ENCODE peak calls at places on chromosomes 1 and 21, in ten cellular contexts. A, D, F, K, Y, R, H, S, I and B are unnamed samples.

GRCh38 chr1:224380003-224380402 is 23.3 kb downstream of the CNIH4 start:
- DNase-seq in A (no peak), D (no peak), F (no peak), K (no peak), Y (no peak), R (no peak), H (no peak), S (no peak), I (no peak), B (peak)

GRCh38 chr1:94025383-94026340 is 95.3 kb downstream of the ABCA4 start:
- DNase-seq in A (peak), D (peak), F (peak), K (no peak), Y (peak), R (peak), H (peak), S (peak), I (peak), B (no peak)

GRCh38 chr1:31580891-31581603 is 4.7 kb downstream of the TINAGL1 start:
- DNase-seq in A (no peak), D (no peak), F (no peak), K (no peak), Y (no peak), R (no peak), H (no peak), S (no peak), I (no peak), B (no peak)

GRCh38 chr1:179714159-179714558 is 28.9 kb upstream of the FAM163A start:
- DNase-seq in A (no peak), D (no peak), F (no peak), K (no peak), Y (no peak), R (no peak), H (no peak), S (no peak), I (no peak), B (no peak)

GRCh38 chr1:76799700-76800099 is 67.6 kb upstream of the ST6GALNAC5 start:
- DNase-seq in A (no peak), D (no peak), F (no peak), K (no peak), Y (no peak), R (no peak), H (no peak), S (peak), I (no peak), B (no peak)

GRCh38 chr1:112706505-112707216 is at the start of gene RHOC:
- DNase-seq in A (peak), D (peak), F (no peak), K (no peak), Y (peak), R (peak), H (no peak), S (peak), I (peak), B (peak)

GRCh38 chr1:17405898-17406759 is 33.3 kb downstream of the RCC2 start:
- DNase-seq in A (peak), D (peak), F (peak), K (peak), Y (peak), R (peak), H (peak), S (peak), I (peak), B (no peak)

GRCh38 chr1:230541306-230541705 is 101.0 kb upstream of the COG2 start:
- DNase-seq in A (no peak), D (no peak), F (no peak), K (no peak), Y (no peak), R (no peak), H (no peak), S (no peak), I (no peak), B (no peak)

GRCh38 chr1:48249868-48250267 is 27.4 kb downstream of the SLC5A9 start:
- DNase-seq in A (no peak), D (no peak), F (no peak), K (no peak), Y (no peak), R (no peak), H (no peak), S (peak), I (no peak), B (no peak)

GRCh38 chr1:223091928-223092327 is 51.1 kb downstream of the TLR5 start:
- DNase-seq in A (no peak), D (no peak), F (no peak), K (no peak), Y (no peak), R (no peak), H (no peak), S (no peak), I (no peak), B (no peak)

GRCh38 chr21:34355570-34355969 is 8.2 kb upstream of the KCNE2 start:
- DNase-seq in A (no peak), D (no peak), F (no peak), K (no peak), Y (no peak), R (no peak), H (no peak), S (no peak), I (no peak), B (no peak)

GRCh38 chr1:94434339-94435092 is 16.3 kb downstream of the ABCD3 start:
- DNase-seq in A (peak), D (peak), F (no peak), K (no peak), Y (no peak), R (no peak), H (no peak), S (no peak), I (no peak), B (no peak)

GRCh38 chr1:204313675-204314074 is 46.1 kb downstream of the PLEKHA6 start:
- DNase-seq in A (peak), D (no peak), F (no peak), K (no peak), Y (no peak), R (no peak), H (no peak), S (peak), I (peak), B (no peak)

GRCh38 chr1:38608202-38608864 is 251.2 kb downstream of the RRAGC start:
- DNase-seq in A (peak), D (peak), F (no peak), K (no peak), Y (peak), R (no peak), H (no peak), S (peak), I (peak), B (no peak)

GRCh38 chr1:247338723-247339270 is 7.1 kb upstream of the ZNF496 start:
- DNase-seq in A (no peak), D (peak), F (no peak), K (no peak), Y (no peak), R (no peak), H (no peak), S (no peak), I (no peak), B (no peak)

GRCh38 chr1:156284762-156285161 is 637 bp downstream of the TMEM79 start:
- DNase-seq in A (no peak), D (peak), F (no peak), K (no peak), Y (no peak), R (no peak), H (peak), S (no peak), I (no peak), B (no peak)

GRCh38 chr1:156241926-156242325 is at the start of gene BGLAP:
- DNase-seq in A (no peak), D (no peak), F (no peak), K (no peak), Y (no peak), R (no peak), H (no peak), S (no peak), I (no peak), B (no peak)

GRCh38 chr1:214513394-214513793 is 38.0 kb downstream of the PTPN14 start:
- DNase-seq in A (no peak), D (no peak), F (no peak), K (no peak), Y (no peak), R (no peak), H (no peak), S (no peak), I (no peak), B (no peak)

GRCh38 chr1:244011251-244011650 is 39.8 kb upstream of the ZBTB18 start:
- DNase-seq in A (peak), D (no peak), F (peak), K (no peak), Y (peak), R (peak), H (no peak), S (no peak), I (no peak), B (no peak)

GRCh38 chr1:27418326-27418761 is 25.9 kb downstream of the GPR3 start:
- DNase-seq in A (peak), D (peak), F (peak), K (no peak), Y (peak), R (peak), H (peak), S (no peak), I (peak), B (peak)

GRCh38 chr1:26677306-26678115 is 18.3 kb upstream of the ARID1A start:
- DNase-seq in A (peak), D (peak), F (peak), K (peak), Y (peak), R (peak), H (peak), S (peak), I (peak), B (peak)

GRCh38 chr1:2374260-2375155 is 16.8 kb downstream of the MORN1 start:
- DNase-seq in A (no peak), D (no peak), F (no peak), K (no peak), Y (no peak), R (no peak), H (no peak), S (no peak), I (no peak), B (peak)

GRCh38 chr1:3007298-3008147 is 13.7 kb upstream of the ACTRT2 start:
- DNase-seq in A (no peak), D (no peak), F (no peak), K (no peak), Y (no peak), R (no peak), H (no peak), S (no peak), I (no peak), B (no peak)

GRCh38 chr1:197994907-197995407 is 77.8 kb downstream of the LHX9 start:
- DNase-seq in A (no peak), D (no peak), F (no peak), K (no peak), Y (no peak), R (no peak), H (no peak), S (no peak), I (peak), B (no peak)

GRCh38 chr1:172321429-172321828 is 99.1 kb upstream of the C1orf105 start:
- DNase-seq in A (peak), D (peak), F (peak), K (no peak), Y (no peak), R (peak), H (no peak), S (no peak), I (peak), B (no peak)

GRCh38 chr1:208175508-208175895 is 68.7 kb downstream of the PLXNA2 start:
- DNase-seq in A (no peak), D (no peak), F (no peak), K (no peak), Y (no peak), R (no peak), H (no peak), S (no peak), I (no peak), B (no peak)

GRCh38 chr1:152855661-152856060 is 4.1 kb upstream of the LCE7A start:
- DNase-seq in A (no peak), D (peak), F (no peak), K (no peak), Y (no peak), R (no peak), H (peak), S (no peak), I (no peak), B (no peak)

GRCh38 chr1:223224465-223224864 is 81.4 kb upstream of the TLR5 start:
- DNase-seq in A (no peak), D (no peak), F (no peak), K (no peak), Y (no peak), R (no peak), H (no peak), S (no peak), I (peak), B (no peak)

GRCh38 chr1:182527680-182528079 is 61.4 kb downstream of the RNASEL start:
- DNase-seq in A (no peak), D (peak), F (no peak), K (no peak), Y (no peak), R (no peak), H (no peak), S (no peak), I (no peak), B (no peak)

GRCh38 chr21:36718951-36719501 is 20.1 kb downstream of the SIM2 start:
- DNase-seq in A (no peak), D (peak), F (no peak), K (no peak), Y (peak), R (no peak), H (peak), S (no peak), I (no peak), B (no peak)

GRCh38 chr1:111227875-111228747 is 598 bp downstream of the CHI3L2 start:
- DNase-seq in A (peak), D (peak), F (peak), K (no peak), Y (peak), R (peak), H (peak), S (no peak), I (no peak), B (no peak)

GRCh38 chr1:115466433-115466832 is 128.4 kb upstream of the NGF start:
- DNase-seq in A (peak), D (peak), F (no peak), K (no peak), Y (no peak), R (no peak), H (no peak), S (no peak), I (peak), B (no peak)

GRCh38 chr1:21270086-21270689 is 20.1 kb downstream of the ECE1 start:
- DNase-seq in A (peak), D (peak), F (no peak), K (peak), Y (no peak), R (no peak), H (no peak), S (no peak), I (peak), B (peak)

GRCh38 chr1:28512058-28512611 is 6.3 kb downstream of the RCC1 start:
- DNase-seq in A (peak), D (peak), F (no peak), K (no peak), Y (no peak), R (peak), H (no peak), S (no peak), I (no peak), B (no peak)

GRCh38 chr1:93907718-93908117 is 1.5 kb downstream of the GCLM start:
- DNase-seq in A (peak), D (peak), F (peak), K (no peak), Y (peak), R (peak), H (peak), S (peak), I (peak), B (no peak)